ENCODE peak calls at places on chromosomes 6 and 20, in nine cellular contexts. Q is effector CD4-positive, alpha-beta T cell; K is endothelial cell; H is NAMALWA; J is midbrain; C is D721Med; O is IMR-90; S is activated naive CD4-positive, alpha-beta T cell treated with anti-CD3 and anti-CD28 coated beads, Interleukin-2, amount 10 ng/mL, durations not matched to agents 7 days and 5 days; W is HEK293T. D is an unnamed sample.

GRCh38 chr6:83868639-83869038 is 9.2 kb downstream of the CYB5R4 start:
- DNase-seq in Q (no peak), K (no peak), H (no peak), J (no peak), C (no peak), O (peak), S (no peak), W (no peak), D (no peak)

GRCh38 chr20:47573586-47573985 is 71.9 kb downstream of the NCOA3 start:
- DNase-seq in Q (no peak), K (no peak), H (no peak), J (no peak), C (no peak), O (no peak), S (no peak), W (no peak), D (no peak)

GRCh38 chr6:62613920-62614319 is 327.9 kb upstream of the KHDRBS2 start:
- DNase-seq in Q (no peak), K (no peak), H (no peak), J (no peak), C (no peak), O (no peak), S (no peak), W (no peak), D (no peak)

GRCh38 chr6:105326838-105327745 is 75.8 kb downstream of the PREP start:
- DNase-seq in Q (no peak), K (no peak), H (no peak), J (no peak), C (no peak), O (peak), S (no peak), W (no peak), D (no peak)

GRCh38 chr20:18401305-18401704 is 65.5 kb downstream of the DZANK1 start:
- DNase-seq in Q (no peak), K (no peak), H (no peak), J (no peak), C (no peak), O (no peak), S (no peak), W (no peak), D (no peak)

GRCh38 chr6:129331450-129332138 is 378.4 kb downstream of the ARHGAP18 start:
- DNase-seq in Q (no peak), K (no peak), H (no peak), J (no peak), C (no peak), O (peak), S (no peak), W (no peak), D (no peak)

GRCh38 chr6:31441368-31442267 is 38.2 kb downstream of the MICA start:
- DNase-seq in Q (peak), K (peak), H (peak), J (peak), C (peak), O (peak), S (peak), W (peak), D (peak)

GRCh38 chr6:158536084-158536890 is 23.6 kb upstream of the TMEM181 start:
- DNase-seq in Q (peak), K (peak), H (peak), J (peak), C (peak), O (peak), S (peak), W (peak), D (peak)

GRCh38 chr6:24313133-24313476 is 44.8 kb downstream of the DCDC2 start:
- DNase-seq in Q (no peak), K (no peak), H (no peak), J (no peak), C (no peak), O (no peak), S (no peak), W (no peak), D (no peak)

GRCh38 chr6:43125119-43125518 is 46.0 kb upstream of the SRF start:
- DNase-seq in Q (no peak), K (no peak), H (no peak), J (no peak), C (no peak), O (peak), S (no peak), W (no peak), D (no peak)

GRCh38 chr6:125945378-125946141 is 11.0 kb upstream of the HINT3 start:
- DNase-seq in Q (no peak), K (no peak), H (no peak), J (no peak), C (no peak), O (peak), S (no peak), W (no peak), D (no peak)

GRCh38 chr6:26440977-26441358 is 664 bp downstream of the BTN3A3 start:
- DNase-seq in Q (no peak), K (no peak), H (no peak), J (no peak), C (no peak), O (no peak), S (no peak), W (no peak), D (no peak)

GRCh38 chr6:106751501-106752252 is 122.3 kb downstream of the QRSL1 start:
- DNase-seq in Q (no peak), K (no peak), H (no peak), J (no peak), C (no peak), O (peak), S (no peak), W (no peak), D (no peak)

GRCh38 chr6:84547341-84547794 is 217.0 kb downstream of the TBX18 start:
- DNase-seq in Q (no peak), K (no peak), H (no peak), J (no peak), C (no peak), O (no peak), S (no peak), W (no peak), D (no peak)

GRCh38 chr6:158813032-158813431 is 6.1 kb downstream of the EZR start:
- DNase-seq in Q (no peak), K (no peak), H (peak), J (no peak), C (no peak), O (no peak), S (peak), W (no peak), D (no peak)

GRCh38 chr6:36621371-36621855 is 27.3 kb downstream of the SRSF3 start:
- DNase-seq in Q (no peak), K (no peak), H (no peak), J (no peak), C (no peak), O (no peak), S (no peak), W (no peak), D (no peak)

GRCh38 chr6:50791900-50792508 is 26.7 kb upstream of the TFAP2B start:
- DNase-seq in Q (no peak), K (peak), H (peak), J (peak), C (no peak), O (peak), S (no peak), W (peak), D (peak)

GRCh38 chr6:291148-291696 is 1.1 kb upstream of the DUSP22 start:
- DNase-seq in Q (no peak), K (no peak), H (no peak), J (no peak), C (no peak), O (no peak), S (no peak), W (no peak), D (no peak)

GRCh38 chr20:31559704-31560093 is 45.4 kb upstream of the ID1 start:
- DNase-seq in Q (no peak), K (no peak), H (no peak), J (no peak), C (no peak), O (no peak), S (no peak), W (no peak), D (no peak)